ENCODE peak calls at places on chromosomes 11 and 22, in six cellular contexts. E is Peyer's patch, N is astrocyte of the cerebellum, X is IMR-90, R is testis, I is lower leg skin. W is an unnamed sample.

GRCh38 chr11:65366340-65366773 is 11.8 kb downstream of the TIGD3 start:
- DNase-seq in E (peak), N (peak), X (peak), R (peak), I (no peak), W (peak)

GRCh38 chr11:115803341-115803740 is 299.1 kb upstream of the CADM1 start:
- DNase-seq in E (no peak), N (no peak), X (no peak), R (no peak), I (no peak), W (no peak)

GRCh38 chr11:117083011-117083940 is 15.0 kb downstream of the SIK3 start:
- DNase-seq in E (no peak), N (no peak), X (no peak), R (no peak), I (no peak), W (peak)

GRCh38 chr22:19523240-19524169 is 705 bp downstream of the CLDN5 start:
- DNase-seq in E (peak), N (no peak), X (peak), R (no peak), I (no peak), W (peak)

GRCh38 chr11:57072640-57073039 is 83.9 kb downstream of the OR5AK2 start:
- DNase-seq in E (no peak), N (peak), X (peak), R (no peak), I (no peak), W (no peak)

GRCh38 chr22:38843716-38844660 is at the start of gene NPTXR:
- DNase-seq in E (peak), N (no peak), X (peak), R (peak), I (no peak), W (peak)

GRCh38 chr11:122293298-122294023 is 177.4 kb upstream of the BLID start:
- DNase-seq in E (no peak), N (peak), X (peak), R (peak), I (no peak), W (no peak)

GRCh38 chr11:35274909-35275807 is 136.2 kb downstream of the CD44 start:
- DNase-seq in E (no peak), N (no peak), X (no peak), R (peak), I (peak), W (peak)

GRCh38 chr11:102214623-102215022 is 102.7 kb upstream of the BIRC3 start:
- DNase-seq in E (no peak), N (no peak), X (no peak), R (no peak), I (no peak), W (no peak)

GRCh38 chr11:29578806-29579205 is 438.0 kb downstream of the KCNA4 start:
- DNase-seq in E (no peak), N (no peak), X (no peak), R (no peak), I (no peak), W (no peak)

GRCh38 chr11:1874406-1875092 is 17.1 kb downstream of the PRR33 start:
- DNase-seq in E (no peak), N (no peak), X (no peak), R (no peak), I (no peak), W (no peak)

GRCh38 chr11:29119691-29120328 is 897.0 kb downstream of the KCNA4 start:
- DNase-seq in E (no peak), N (peak), X (peak), R (no peak), I (no peak), W (no peak)

GRCh38 chr22:29870574-29870973 is 12.4 kb upstream of the MTMR3 start:
- DNase-seq in E (no peak), N (no peak), X (no peak), R (no peak), I (no peak), W (no peak)

GRCh38 chr11:15336016-15336415 is 221.3 kb downstream of the INSC start:
- DNase-seq in E (no peak), N (no peak), X (no peak), R (no peak), I (no peak), W (peak)

GRCh38 chr11:32103941-32104340 is 13.1 kb downstream of the RCN1 start:
- DNase-seq in E (no peak), N (no peak), X (no peak), R (no peak), I (no peak), W (no peak)

GRCh38 chr11:12287009-12287373 is 90.4 kb upstream of the PARVA start:
- DNase-seq in E (no peak), N (peak), X (peak), R (no peak), I (peak), W (no peak)

GRCh38 chr22:46171940-46172339 is 21.6 kb downstream of the PPARA start:
- DNase-seq in E (peak), N (peak), X (peak), R (peak), I (peak), W (no peak)
- H3K4me3 ChIP-seq in E (no peak), N (no peak), X (no peak), R (no peak), I (no peak), W (no peak)

DNA sequence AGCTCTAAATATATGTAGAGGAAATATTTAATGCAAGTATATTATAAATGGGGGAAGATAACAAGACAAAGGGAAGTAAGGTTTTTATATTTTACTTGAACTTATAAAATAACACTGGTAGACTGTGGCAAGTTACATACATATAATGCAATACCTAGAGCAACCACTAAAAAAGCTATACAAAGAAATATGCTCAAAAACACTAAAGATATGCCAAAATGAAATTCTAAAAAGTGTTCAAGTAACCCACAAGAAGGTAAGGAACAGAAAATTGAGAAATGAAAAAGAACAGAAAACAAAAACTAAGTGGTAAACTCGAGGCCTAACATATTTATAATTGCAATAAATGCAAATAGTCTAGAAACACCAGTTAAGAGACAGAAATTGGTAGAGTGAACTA is 32.5 kb downstream of the BTG4 start:
- DNase-seq in E (no peak), N (no peak), X (no peak), R (no peak), I (no peak), W (no peak)
- TF ChIP-seq CTCF in E (peak), N (no peak), X (no peak), R (no peak), I (no peak), W (peak)

GRCh38 chr22:46593211-46593676 is 26.9 kb upstream of the GRAMD4 start:
- DNase-seq in E (peak), N (no peak), X (no peak), R (peak), I (no peak), W (peak)

GRCh38 chr22:46590334-46590733 is 29.9 kb upstream of the GRAMD4 start:
- DNase-seq in E (no peak), N (no peak), X (no peak), R (no peak), I (no peak), W (peak)

GRCh38 chr22:46592390-46592872 is 27.8 kb upstream of the GRAMD4 start:
- DNase-seq in E (peak), N (peak), X (peak), R (no peak), I (peak), W (peak)

GRCh38 chr22:46589871-46590271 is 30.3 kb upstream of the GRAMD4 start:
- DNase-seq in E (no peak), N (no peak), X (no peak), R (no peak), I (no peak), W (peak)

GRCh38 chr22:46591890-46592289 is 28.3 kb upstream of the GRAMD4 start:
- DNase-seq in E (no peak), N (no peak), X (no peak), R (no peak), I (no peak), W (peak)
- H3K4me3 ChIP-seq in E (no peak), N (no peak), X (no peak), R (no peak), I (no peak), W (no peak)

DNA sequence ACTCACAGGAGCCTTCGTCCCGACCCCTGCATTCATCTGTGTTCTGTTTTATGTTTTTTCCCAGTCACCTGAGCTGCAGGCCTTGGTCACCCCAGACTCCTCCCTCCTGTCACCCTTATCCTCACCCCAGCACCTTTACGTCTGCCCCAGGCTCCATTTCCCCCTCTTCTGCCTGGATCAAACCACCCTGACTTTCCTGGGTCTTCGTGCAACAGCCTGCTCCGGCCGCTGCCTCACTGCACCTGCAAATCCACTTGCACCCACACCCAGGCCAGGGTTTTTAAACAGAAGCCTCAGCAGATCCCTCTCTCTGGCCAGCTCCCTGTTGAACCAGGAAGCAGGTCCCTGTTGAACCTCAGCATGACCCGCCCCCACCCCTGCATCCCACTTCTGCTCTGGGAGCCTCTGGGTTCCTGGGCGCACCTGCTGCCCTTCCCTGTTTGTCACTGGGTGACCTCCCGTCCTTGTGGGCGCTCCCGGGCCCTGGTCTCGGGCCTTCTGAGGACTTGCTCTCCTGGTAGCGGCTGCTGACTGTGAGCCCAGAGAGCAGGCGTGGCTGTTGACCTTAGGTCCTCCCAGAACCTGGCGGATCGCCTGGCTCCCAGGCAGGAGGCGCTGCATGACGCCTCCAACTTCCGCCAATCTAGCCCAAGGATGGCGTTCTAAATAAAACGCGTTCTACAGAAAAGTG is 12.8 kb downstream of the MAPK8IP2 start:
- DNase-seq in E (peak), N (no peak), X (no peak), R (peak), I (peak), W (no peak)
- TF ChIP-seq CTCF in E (no peak), N (no peak), X (no peak), R (no peak), I (no peak), W (no peak)

GRCh38 chr22:22178992-22179391 is 65.6 kb upstream of the VPREB1 start:
- DNase-seq in E (no peak), N (no peak), X (no peak), R (no peak), I (no peak), W (no peak)
- H3K4me3 ChIP-seq in E (no peak), N (no peak), X (no peak), R (no peak), I (no peak), W (no peak)